ENCODE peak calls at places on chromosomes 7 and 10, in nine cellular contexts. One of them, this sample, is unnamed.

GRCh38 chr7:129053938-129054437 is 923 bp downstream of the TNPO3 start:
- DNase-seq in A549: no peak
- DNase-seq in SK-N-SH: no peak
- DNase-seq in GM12878: no peak
- DNase-seq in suprapubic skin: no peak
- DNase-seq in tibial nerve: no peak
- DNase-seq in K562: no peak
- DNase-seq in sigmoid colon: no peak
- DNase-seq in stomach: no peak
- DNase-seq in this sample: no peak

GRCh38 chr10:58743466-58744115 is 230.9 kb downstream of the BICC1 start:
- DNase-seq in A549: peak; percentile 37
- DNase-seq in SK-N-SH: peak; percentile 38
- DNase-seq in GM12878: no peak
- DNase-seq in suprapubic skin: no peak
- DNase-seq in tibial nerve: no peak
- DNase-seq in K562: no peak
- DNase-seq in sigmoid colon: no peak
- DNase-seq in stomach: no peak
- DNase-seq in this sample: no peak

GRCh38 chr7:158010956-158011698 is 576.5 kb downstream of the PTPRN2 start:
- DNase-seq in A549: no peak
- DNase-seq in SK-N-SH: no peak
- DNase-seq in GM12878: no peak
- DNase-seq in suprapubic skin: no peak
- DNase-seq in tibial nerve: no peak
- DNase-seq in K562: no peak
- DNase-seq in sigmoid colon: no peak
- DNase-seq in stomach: no peak
- DNase-seq in this sample: no peak

GRCh38 chr7:55308186-55308929 is 56.8 kb upstream of the LANCL2 start:
- DNase-seq in A549: no peak
- DNase-seq in SK-N-SH: no peak
- DNase-seq in GM12878: no peak
- DNase-seq in suprapubic skin: no peak
- DNase-seq in tibial nerve: no peak
- DNase-seq in K562: no peak
- DNase-seq in sigmoid colon: no peak
- DNase-seq in stomach: no peak
- DNase-seq in this sample: no peak

GRCh38 chr7:30173058-30173897 is 38.5 kb downstream of the MTURN start:
- DNase-seq in A549: peak; percentile 48
- DNase-seq in SK-N-SH: peak; percentile 87
- DNase-seq in GM12878: no peak
- DNase-seq in suprapubic skin: peak; percentile 86
- DNase-seq in tibial nerve: no peak
- DNase-seq in K562: no peak
- DNase-seq in sigmoid colon: peak; percentile 93
- DNase-seq in stomach: peak; percentile 46
- DNase-seq in this sample: no peak

GRCh38 chr7:138705122-138705521 is 4.0 kb upstream of the SVOPL start:
- DNase-seq in A549: no peak
- DNase-seq in SK-N-SH: no peak
- DNase-seq in GM12878: no peak
- DNase-seq in suprapubic skin: no peak
- DNase-seq in tibial nerve: no peak
- DNase-seq in K562: no peak
- DNase-seq in sigmoid colon: no peak
- DNase-seq in stomach: no peak
- DNase-seq in this sample: no peak

GRCh38 chr10:72158174-72158573 is 57.6 kb upstream of the ANAPC16 start:
- DNase-seq in A549: no peak
- DNase-seq in SK-N-SH: no peak
- DNase-seq in GM12878: no peak
- DNase-seq in suprapubic skin: no peak
- DNase-seq in tibial nerve: no peak
- DNase-seq in K562: no peak
- DNase-seq in sigmoid colon: no peak
- DNase-seq in stomach: no peak
- DNase-seq in this sample: no peak

GRCh38 chr7:150388709-150389531 is 9.8 kb downstream of the ZNF775 start:
- DNase-seq in A549: no peak
- DNase-seq in SK-N-SH: no peak
- DNase-seq in GM12878: no peak
- DNase-seq in suprapubic skin: no peak
- DNase-seq in tibial nerve: peak; percentile 23
- DNase-seq in K562: no peak
- DNase-seq in sigmoid colon: peak; percentile 95
- DNase-seq in stomach: peak; percentile 75
- DNase-seq in this sample: peak; percentile 85

GRCh38 chr7:69714886-69715571 is 116.8 kb downstream of the AUTS2 start:
- DNase-seq in A549: no peak
- DNase-seq in SK-N-SH: no peak
- DNase-seq in GM12878: no peak
- DNase-seq in suprapubic skin: no peak
- DNase-seq in tibial nerve: no peak
- DNase-seq in K562: no peak
- DNase-seq in sigmoid colon: no peak
- DNase-seq in stomach: no peak
- DNase-seq in this sample: no peak

GRCh38 chr7:75884401-75884800 is 5.6 kb downstream of the RHBDD2 start:
- DNase-seq in A549: no peak
- DNase-seq in SK-N-SH: no peak
- DNase-seq in GM12878: no peak
- DNase-seq in suprapubic skin: no peak
- DNase-seq in tibial nerve: no peak
- DNase-seq in K562: no peak
- DNase-seq in sigmoid colon: no peak
- DNase-seq in stomach: no peak
- DNase-seq in this sample: no peak

GRCh38 chr7:18890885-18891621 is 226.4 kb downstream of the TWIST1 start:
- DNase-seq in A549: no peak
- DNase-seq in SK-N-SH: no peak
- DNase-seq in GM12878: no peak
- DNase-seq in suprapubic skin: no peak
- DNase-seq in tibial nerve: no peak
- DNase-seq in K562: no peak
- DNase-seq in sigmoid colon: no peak
- DNase-seq in stomach: no peak
- DNase-seq in this sample: no peak

GRCh38 chr7:1361016-1361755 is 98.1 kb downstream of the MICALL2 start:
- DNase-seq in A549: no peak
- DNase-seq in SK-N-SH: peak; percentile 44
- DNase-seq in GM12878: no peak
- DNase-seq in suprapubic skin: no peak
- DNase-seq in tibial nerve: no peak
- DNase-seq in K562: no peak
- DNase-seq in sigmoid colon: peak; percentile 40
- DNase-seq in stomach: no peak
- DNase-seq in this sample: no peak

GRCh38 chr7:5755704-5756131 is 25.7 kb downstream of the RNF216 start:
- DNase-seq in A549: peak; percentile 34
- DNase-seq in SK-N-SH: no peak
- DNase-seq in GM12878: no peak
- DNase-seq in suprapubic skin: no peak
- DNase-seq in tibial nerve: no peak
- DNase-seq in K562: peak; percentile 41
- DNase-seq in sigmoid colon: no peak
- DNase-seq in stomach: no peak
- DNase-seq in this sample: no peak

GRCh38 chr10:84822926-84823325 is 494.5 kb downstream of the CCSER2 start:
- DNase-seq in A549: no peak
- DNase-seq in SK-N-SH: no peak
- DNase-seq in GM12878: no peak
- DNase-seq in suprapubic skin: no peak
- DNase-seq in tibial nerve: no peak
- DNase-seq in K562: no peak
- DNase-seq in sigmoid colon: no peak
- DNase-seq in stomach: no peak
- DNase-seq in this sample: no peak

GRCh38 chr7:149433124-149433523 is 27.7 kb downstream of the ZNF777 start:
- DNase-seq in A549: no peak
- DNase-seq in SK-N-SH: no peak
- DNase-seq in GM12878: no peak
- DNase-seq in suprapubic skin: no peak
- DNase-seq in tibial nerve: no peak
- DNase-seq in K562: no peak
- DNase-seq in sigmoid colon: no peak
- DNase-seq in stomach: no peak
- DNase-seq in this sample: no peak

GRCh38 chr7:66847879-66848810 is 72.9 kb upstream of the TMEM248 start:
- DNase-seq in A549: peak; percentile 59
- DNase-seq in SK-N-SH: no peak
- DNase-seq in GM12878: no peak
- DNase-seq in suprapubic skin: peak; percentile 23
- DNase-seq in tibial nerve: no peak
- DNase-seq in K562: no peak
- DNase-seq in sigmoid colon: no peak
- DNase-seq in stomach: no peak
- DNase-seq in this sample: no peak

GRCh38 chr10:79274279-79275104 is 72.8 kb upstream of the PPIF start:
- DNase-seq in A549: no peak
- DNase-seq in SK-N-SH: peak; percentile 87
- DNase-seq in GM12878: no peak
- DNase-seq in suprapubic skin: peak; percentile 95
- DNase-seq in tibial nerve: peak; percentile 75
- DNase-seq in K562: no peak
- DNase-seq in sigmoid colon: peak; percentile 98
- DNase-seq in stomach: peak; percentile 52
- DNase-seq in this sample: no peak

GRCh38 chr7:128361463-128362441 is at the start of gene PRRT4:
- DNase-seq in A549: peak; percentile 45
- DNase-seq in SK-N-SH: peak; percentile 73
- DNase-seq in GM12878: no peak
- DNase-seq in suprapubic skin: peak; percentile 73
- DNase-seq in tibial nerve: no peak
- DNase-seq in K562: peak; percentile 77
- DNase-seq in sigmoid colon: peak; percentile 70
- DNase-seq in stomach: peak; percentile 40
- DNase-seq in this sample: peak; percentile 69

GRCh38 chr7:156474241-156474743 is 166.3 kb upstream of the RNF32 start:
- DNase-seq in A549: peak; percentile 25
- DNase-seq in SK-N-SH: no peak
- DNase-seq in GM12878: peak; percentile 19
- DNase-seq in suprapubic skin: no peak
- DNase-seq in tibial nerve: no peak
- DNase-seq in K562: no peak
- DNase-seq in sigmoid colon: no peak
- DNase-seq in stomach: no peak
- DNase-seq in this sample: peak; percentile 30

GRCh38 chr10:58275908-58276307 is 6.9 kb downstream of the CISD1 start:
- DNase-seq in A549: no peak
- DNase-seq in SK-N-SH: no peak
- DNase-seq in GM12878: no peak
- DNase-seq in suprapubic skin: no peak
- DNase-seq in tibial nerve: no peak
- DNase-seq in K562: no peak
- DNase-seq in sigmoid colon: no peak
- DNase-seq in stomach: no peak
- DNase-seq in this sample: peak; percentile 38

GRCh38 chr7:133633055-133633454 is 380.2 kb downstream of the EXOC4 start:
- DNase-seq in A549: no peak
- DNase-seq in SK-N-SH: no peak
- DNase-seq in GM12878: no peak
- DNase-seq in suprapubic skin: no peak
- DNase-seq in tibial nerve: no peak
- DNase-seq in K562: no peak
- DNase-seq in sigmoid colon: no peak
- DNase-seq in stomach: no peak
- DNase-seq in this sample: no peak

GRCh38 chr7:873367-874002 is 2.9 kb upstream of the GET4 start:
- DNase-seq in A549: peak; percentile 90
- DNase-seq in SK-N-SH: peak; percentile 93
- DNase-seq in GM12878: peak; percentile 48
- DNase-seq in suprapubic skin: no peak
- DNase-seq in tibial nerve: peak; percentile 86
- DNase-seq in K562: peak; percentile 77
- DNase-seq in sigmoid colon: peak; percentile 95
- DNase-seq in stomach: peak; percentile 92
- DNase-seq in this sample: peak; percentile 88

GRCh38 chr10:110357252-110357780 is 52.6 kb upstream of the SMNDC1 start:
- DNase-seq in A549: peak; percentile 50
- DNase-seq in SK-N-SH: no peak
- DNase-seq in GM12878: peak; percentile 62
- DNase-seq in suprapubic skin: no peak
- DNase-seq in tibial nerve: no peak
- DNase-seq in K562: no peak
- DNase-seq in sigmoid colon: no peak
- DNase-seq in stomach: no peak
- DNase-seq in this sample: peak; percentile 64
- H3K27ac ChIP-seq in A549: peak overlapping the region; percentile 79
- H3K27ac ChIP-seq in SK-N-SH: no peak overlapping the region
- H3K27ac ChIP-seq in GM12878: peak overlapping the region; percentile 100
- H3K27ac ChIP-seq in suprapubic skin: no peak overlapping the region
- H3K27ac ChIP-seq in tibial nerve: no peak overlapping the region
- H3K27ac ChIP-seq in K562: no peak overlapping the region
- H3K27ac ChIP-seq in sigmoid colon: peak overlapping the region; percentile 40
- H3K27ac ChIP-seq in stomach: peak overlapping the region; percentile 68
- H3K27ac ChIP-seq in this sample: no peak overlapping the region

GRCh38 chr7:98078197-98078870 is 28.3 kb upstream of the LMTK2 start:
- DNase-seq in A549: no peak
- DNase-seq in SK-N-SH: no peak
- DNase-seq in GM12878: no peak
- DNase-seq in suprapubic skin: peak; percentile 32
- DNase-seq in tibial nerve: no peak
- DNase-seq in K562: no peak
- DNase-seq in sigmoid colon: peak; percentile 29
- DNase-seq in stomach: peak; percentile 34
- DNase-seq in this sample: no peak
- TF ChIP-seq EP300 in A549: no peak
- TF ChIP-seq EP300 in SK-N-SH: no peak
- TF ChIP-seq EP300 in GM12878: no peak
- TF ChIP-seq EP300 in suprapubic skin: no peak
- TF ChIP-seq EP300 in tibial nerve: no peak
- TF ChIP-seq EP300 in K562: no peak
- TF ChIP-seq EP300 in sigmoid colon: no peak
- TF ChIP-seq EP300 in stomach: no peak
- TF ChIP-seq EP300 in this sample: no peak

DNA sequence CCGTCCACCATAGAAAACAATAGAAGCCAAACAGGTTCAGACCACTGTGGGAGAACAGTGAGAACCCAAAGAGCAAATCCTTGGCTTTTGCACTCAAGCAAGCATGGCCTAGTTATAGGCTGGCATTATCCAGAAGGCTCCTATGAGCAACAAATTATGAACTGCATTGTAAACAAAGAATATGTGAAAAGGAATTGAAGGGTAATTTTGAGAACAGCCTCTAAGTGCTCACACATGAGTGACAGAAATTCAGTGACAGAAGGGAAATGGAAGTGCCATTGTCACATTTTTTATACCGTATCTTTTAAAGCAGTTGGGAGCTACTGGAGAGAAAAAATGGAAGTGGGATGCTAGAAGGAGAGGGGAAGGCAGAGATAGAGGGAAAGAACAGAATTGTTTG is 114.2 kb downstream of the MACC1 start:
- DNase-seq in A549: no peak
- DNase-seq in SK-N-SH: no peak
- DNase-seq in GM12878: no peak
- DNase-seq in suprapubic skin: no peak
- DNase-seq in tibial nerve: no peak
- DNase-seq in K562: no peak
- DNase-seq in sigmoid colon: no peak
- DNase-seq in stomach: no peak
- DNase-seq in this sample: no peak
- H3K27ac ChIP-seq in A549: no peak overlapping the region
- H3K27ac ChIP-seq in SK-N-SH: no peak overlapping the region
- H3K27ac ChIP-seq in GM12878: no peak overlapping the region
- H3K27ac ChIP-seq in suprapubic skin: no peak overlapping the region
- H3K27ac ChIP-seq in tibial nerve: no peak overlapping the region
- H3K27ac ChIP-seq in K562: no peak overlapping the region
- H3K27ac ChIP-seq in sigmoid colon: no peak overlapping the region
- H3K27ac ChIP-seq in stomach: no peak overlapping the region
- H3K27ac ChIP-seq in this sample: no peak overlapping the region

GRCh38 chr10:124745678-124746077 is 1.5 kb upstream of the FAM53B start:
- DNase-seq in A549: peak; percentile 67
- DNase-seq in SK-N-SH: peak; percentile 60
- DNase-seq in GM12878: no peak
- DNase-seq in suprapubic skin: no peak
- DNase-seq in tibial nerve: peak; percentile 45
- DNase-seq in K562: peak; percentile 21
- DNase-seq in sigmoid colon: no peak
- DNase-seq in stomach: no peak
- DNase-seq in this sample: no peak
- TF ChIP-seq EP300 in A549: no peak
- TF ChIP-seq EP300 in SK-N-SH: no peak
- TF ChIP-seq EP300 in GM12878: no peak
- TF ChIP-seq EP300 in suprapubic skin: no peak
- TF ChIP-seq EP300 in tibial nerve: no peak
- TF ChIP-seq EP300 in K562: no peak
- TF ChIP-seq EP300 in sigmoid colon: no peak
- TF ChIP-seq EP300 in stomach: no peak
- TF ChIP-seq EP300 in this sample: no peak